ENCODE peak calls at places on chromosomes 5 and 9, in five cellular contexts. A is lower lobe of right lung, M is right lobe of liver, X is fibroblast of pulmonary artery, O is foreskin keratinocyte. Y is an unnamed sample.

GRCh38 chr5:154460172-154460571 is 14.4 kb downstream of the SAP30L start:
- DNase-seq in A (no peak), M (no peak), X (no peak), O (no peak), Y (no peak)

GRCh38 chr5:177357459-177358332 is at the start of gene RGS14:
- DNase-seq in A (peak; percentile 77), M (peak; percentile 66), X (peak; percentile 49), O (peak; percentile 54), Y (no peak)

GRCh38 chr5:144880513-144880912 is 709.8 kb downstream of the KCTD16 start:
- DNase-seq in A (no peak), M (no peak), X (no peak), O (no peak), Y (no peak)

GRCh38 chr5:126414874-126415502 is 8.2 kb upstream of the GRAMD2B start:
- DNase-seq in A (no peak), M (no peak), X (peak; percentile 86), O (peak; percentile 23), Y (peak; percentile 62)

GRCh38 chr9:99590879-99591278 is 230.8 kb upstream of the NR4A3 start:
- DNase-seq in A (no peak), M (no peak), X (no peak), O (no peak), Y (no peak)

GRCh38 chr5:42005561-42006153 is 80.6 kb downstream of the FBXO4 start:
- DNase-seq in A (no peak), M (no peak), X (peak; percentile 45), O (peak; percentile 13), Y (no peak)

GRCh38 chr9:103530934-103531333 is 535.8 kb downstream of the CYLC2 start:
- DNase-seq in A (no peak), M (no peak), X (no peak), O (no peak), Y (no peak)

GRCh38 chr9:128103589-128103962 is 24.0 kb downstream of the PTGES2 start:
- DNase-seq in A (peak; percentile 41), M (no peak), X (no peak), O (no peak), Y (no peak)

GRCh38 chr9:93253633-93254032 is 69.7 kb downstream of the WNK2 start:
- DNase-seq in A (peak; percentile 12), M (no peak), X (no peak), O (no peak), Y (no peak)

GRCh38 chr5:93162201-93162654 is 418.8 kb downstream of the NR2F1-AS1 start:
- DNase-seq in A (no peak), M (no peak), X (peak; percentile 40), O (peak; percentile 25), Y (peak; percentile 65)

DNA sequence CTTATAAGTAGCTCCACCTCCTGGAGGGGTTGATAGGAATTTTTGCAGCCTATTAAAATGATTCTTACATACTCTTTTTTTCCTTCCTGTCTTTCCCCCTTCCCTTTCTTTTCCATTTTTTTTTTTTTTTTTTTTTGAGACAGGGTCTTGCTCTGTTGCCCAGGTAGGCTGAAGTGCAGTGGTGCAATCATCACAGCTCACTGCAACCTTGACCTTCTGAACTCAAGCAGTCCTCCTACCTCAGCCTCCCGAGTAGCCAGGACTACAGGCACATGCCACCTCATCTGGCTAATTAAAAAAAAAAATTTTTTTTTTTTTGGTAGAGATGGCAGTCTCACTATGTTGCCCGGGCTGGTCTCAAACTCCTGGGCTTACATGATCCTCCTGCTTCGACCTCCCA is 4.3 kb upstream of the TBC1D2 start:
- DNase-seq in A (no peak), M (no peak), X (no peak), O (no peak), Y (no peak)
- TF ChIP-seq CTCF in A (no peak), M (no peak), X (no peak), O (peak; percentile 31), Y (no peak)

GRCh38 chr5:16550316-16550952 is 66.4 kb downstream of the RETREG1 start:
- DNase-seq in A (no peak), M (peak; percentile 48), X (peak; percentile 60), O (peak; percentile 61), Y (peak; percentile 28)
- TF ChIP-seq CTCF in A (peak; percentile 69), M (peak; percentile 77), X (peak; percentile 89), O (peak; percentile 92), Y (peak; percentile 87)

GRCh38 chr9:111851536-111851935 is 45.1 kb upstream of the UGCG start:
- DNase-seq in A (no peak), M (no peak), X (no peak), O (peak; percentile 94), Y (no peak)
- TF ChIP-seq CTCF in A (no peak), M (no peak), X (no peak), O (peak; percentile 46), Y (no peak)

GRCh38 chr5:151406322-151406947 is 41.0 kb upstream of the SLC36A1 start:
- DNase-seq in A (no peak), M (no peak), X (peak; percentile 6), O (no peak), Y (peak; percentile 17)
- TF ChIP-seq CTCF in A (peak; percentile 39), M (peak; percentile 42), X (peak; percentile 56), O (peak; percentile 58), Y (peak; percentile 43)

GRCh38 chr5:116652196-116652729 is 77.6 kb upstream of the SEMA6A start:
- DNase-seq in A (no peak), M (no peak), X (peak; percentile 58), O (peak; percentile 82), Y (peak; percentile 59)
- TF ChIP-seq CTCF in A (no peak), M (no peak), X (no peak), O (no peak), Y (no peak)

GRCh38 chr5:146238973-146239372 is 35.6 kb downstream of the RBM27 start:
- DNase-seq in A (no peak), M (no peak), X (no peak), O (no peak), Y (no peak)
- TF ChIP-seq CTCF in A (no peak), M (no peak), X (no peak), O (no peak), Y (no peak)

GRCh38 chr5:123278284-123278683 is 144.9 kb downstream of the CEP120 start:
- DNase-seq in A (no peak), M (no peak), X (no peak), O (no peak), Y (peak; percentile 24)

GRCh38 chr5:123269851-123270250 is 153.4 kb downstream of the CEP120 start:
- DNase-seq in A (no peak), M (no peak), X (no peak), O (no peak), Y (no peak)

GRCh38 chr5:123269436-123269835 is 153.8 kb downstream of the CEP120 start:
- DNase-seq in A (no peak), M (no peak), X (no peak), O (no peak), Y (no peak)

GRCh38 chr5:123273984-123274383 is 149.2 kb downstream of the CEP120 start:
- DNase-seq in A (no peak), M (no peak), X (no peak), O (no peak), Y (peak; percentile 22)
- TF ChIP-seq CTCF in A (peak; percentile 22), M (peak; percentile 18), X (peak; percentile 16), O (peak; percentile 29), Y (peak; percentile 23)

DNA sequence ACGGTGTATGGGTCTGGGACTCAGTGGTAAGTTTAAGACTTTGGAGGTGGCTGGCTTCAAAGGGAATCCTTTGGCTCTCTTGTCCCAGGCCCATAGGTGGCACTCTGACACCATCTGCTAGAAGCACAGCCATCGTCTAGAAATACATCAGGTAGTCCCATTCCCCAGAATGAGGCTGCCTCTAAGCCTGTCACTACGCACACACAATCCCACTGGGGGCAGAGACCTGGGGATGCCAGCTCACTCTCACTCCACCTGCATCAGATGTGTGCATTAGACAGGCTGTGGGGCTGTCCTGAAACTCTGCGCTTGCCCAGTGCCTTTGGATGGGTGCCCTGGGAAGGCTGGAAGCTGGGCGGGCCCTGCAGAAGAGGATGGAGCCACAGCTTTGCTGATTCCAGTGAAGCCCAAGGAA is 127.5 kb upstream of the PANK3 start:
- DNase-seq in A (no peak), M (no peak), X (peak; percentile 56), O (peak; percentile 32), Y (peak; percentile 66)
- TF ChIP-seq CTCF in A (peak; percentile 27), M (peak; percentile 40), X (peak; percentile 68), O (peak; percentile 78), Y (peak; percentile 67)

GRCh38 chr5:174410716-174411512 is 313.5 kb upstream of the MSX2 start:
- DNase-seq in A (no peak), M (no peak), X (no peak), O (peak; percentile 39), Y (no peak)

GRCh38 chr5:174412374-174412773 is 312.0 kb upstream of the MSX2 start:
- DNase-seq in A (no peak), M (no peak), X (no peak), O (no peak), Y (no peak)

GRCh38 chr5:174411513-174411819 is 312.9 kb upstream of the MSX2 start:
- DNase-seq in A (no peak), M (no peak), X (no peak), O (no peak), Y (no peak)

GRCh38 chr5:174409971-174410370 is 314.4 kb upstream of the MSX2 start:
- DNase-seq in A (no peak), M (no peak), X (no peak), O (no peak), Y (no peak)

DNA sequence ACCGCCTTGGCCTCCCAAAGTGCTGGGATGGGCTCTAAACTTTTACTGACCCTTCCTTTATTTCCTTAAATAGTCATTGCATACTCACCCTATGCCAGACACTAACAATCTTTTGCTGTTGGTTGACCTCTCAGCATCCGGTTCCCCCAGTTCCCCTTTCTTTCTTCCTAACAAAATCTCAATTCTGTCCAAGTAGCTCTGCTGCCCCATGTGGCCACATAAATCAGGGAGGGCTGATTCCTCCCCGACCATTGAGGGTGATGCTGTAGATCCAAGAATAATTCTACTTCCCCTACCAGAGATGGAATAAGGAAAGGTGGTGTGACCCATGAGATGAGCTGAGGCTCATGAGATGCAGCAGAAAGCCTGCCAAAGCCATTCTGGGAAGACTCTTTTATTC is 315.3 kb upstream of the MSX2 start:
- DNase-seq in A (no peak), M (no peak), X (no peak), O (no peak), Y (no peak)
- TF ChIP-seq CTCF in A (no peak), M (peak; percentile 8), X (peak; percentile 26), O (peak; percentile 34), Y (peak; percentile 10)

GRCh38 chr5:56827043-56827442 is 11.7 kb downstream of the MAP3K1 start:
- DNase-seq in A (no peak), M (no peak), X (no peak), O (no peak), Y (no peak)
- TF ChIP-seq CTCF in A (peak; percentile 14), M (no peak), X (peak; percentile 34), O (peak; percentile 45), Y (no peak)